ENCODE peak calls at places on chromosome X, in seven cellular contexts. C, K, Q, F, I, S and A are unnamed samples.

GRCh38 chrX:106948641-106949040 is 28.4 kb downstream of the CLDN2 start:
- DNase-seq in C (no peak), K (no peak), Q (no peak), F (no peak), I (no peak), S (no peak), A (no peak)

GRCh38 chrX:150873616-150874015 is 24.9 kb downstream of the CD99L2 start:
- DNase-seq in C (peak), K (no peak), Q (no peak), F (no peak), I (no peak), S (no peak), A (peak)

GRCh38 chrX:96382018-96382417 is 302.6 kb upstream of the DIAPH2 start:
- DNase-seq in C (no peak), K (no peak), Q (no peak), F (no peak), I (no peak), S (no peak), A (no peak)

GRCh38 chrX:110316351-110317078 is 1.4 kb downstream of the AMMECR1 start:
- DNase-seq in C (no peak), K (no peak), Q (peak), F (no peak), I (no peak), S (no peak), A (no peak)

GRCh38 chrX:989959-990510 is 222.4 kb downstream of the CRLF2 start:
- DNase-seq in C (peak), K (peak), Q (peak), F (no peak), I (peak), S (peak), A (peak)

GRCh38 chrX:41333744-41333993 is 293 bp upstream of the DDX3X start:
- DNase-seq in C (no peak), K (no peak), Q (no peak), F (peak), I (no peak), S (no peak), A (no peak)

GRCh38 chrX:107750263-107750662 is 25.3 kb downstream of the TSC22D3 start:
- DNase-seq in C (no peak), K (no peak), Q (no peak), F (no peak), I (no peak), S (no peak), A (no peak)

GRCh38 chrX:397575-397974 is 10.9 kb upstream of the PPP2R3B start:
- DNase-seq in C (no peak), K (no peak), Q (no peak), F (peak), I (no peak), S (no peak), A (no peak)

GRCh38 chrX:67692246-67692645 is 148.4 kb downstream of the AR start:
- DNase-seq in C (peak), K (no peak), Q (no peak), F (no peak), I (no peak), S (no peak), A (peak)

GRCh38 chrX:150032742-150033141 is 94.5 kb upstream of the EOLA2 start:
- DNase-seq in C (peak), K (no peak), Q (no peak), F (peak), I (no peak), S (no peak), A (peak)